ENCODE peak calls at places on chromosomes 12 and 14, in eight cellular contexts. One of them, this sample, is unnamed.

GRCh38 chr14:31950760-31951637 is 126.1 kb upstream of the ARHGAP5 start:
- DNase-seq in Calu3: peak; percentile 56
- DNase-seq in left ventricle myocardium inferior: peak; percentile 61
- DNase-seq in adrenal gland: peak; percentile 37
- DNase-seq in endothelial cell: no peak
- DNase-seq in mammary epithelial cell: peak; percentile 72
- DNase-seq in IMR-90: peak; percentile 48
- DNase-seq in cardiac fibroblast: peak; percentile 49
- DNase-seq in this sample: no peak

GRCh38 chr14:77503138-77503537 is 4.5 kb upstream of the ISM2 start:
- DNase-seq in IMR-90: no peak
- DNase-seq in left ventricle myocardium inferior: no peak
- DNase-seq in Calu3: no peak
- DNase-seq in cardiac fibroblast: no peak
- DNase-seq in adrenal gland: no peak
- DNase-seq in endothelial cell: no peak
- DNase-seq in mammary epithelial cell: no peak
- DNase-seq in this sample: no peak

GRCh38 chr12:61138381-61138759 is 1121.8 kb upstream of the USP15 start:
- DNase-seq in cardiac fibroblast: no peak
- DNase-seq in mammary epithelial cell: no peak
- DNase-seq in IMR-90: no peak
- DNase-seq in adrenal gland: no peak
- DNase-seq in endothelial cell: no peak
- DNase-seq in Calu3: no peak
- DNase-seq in left ventricle myocardium inferior: no peak
- DNase-seq in this sample: no peak

GRCh38 chr14:69652942-69653680 is 41.7 kb downstream of the SUSD6 start:
- DNase-seq in endothelial cell: no peak
- DNase-seq in left ventricle myocardium inferior: no peak
- DNase-seq in IMR-90: peak; percentile 47
- DNase-seq in Calu3: no peak
- DNase-seq in mammary epithelial cell: no peak
- DNase-seq in adrenal gland: peak; percentile 52
- DNase-seq in cardiac fibroblast: peak; percentile 50
- DNase-seq in this sample: no peak

GRCh38 chr12:45469902-45470301 is 254.0 kb downstream of the ANO6 start:
- DNase-seq in Calu3: no peak
- DNase-seq in mammary epithelial cell: no peak
- DNase-seq in IMR-90: no peak
- DNase-seq in adrenal gland: no peak
- DNase-seq in cardiac fibroblast: no peak
- DNase-seq in left ventricle myocardium inferior: no peak
- DNase-seq in endothelial cell: no peak
- DNase-seq in this sample: no peak

GRCh38 chr12:50542448-50542847 is 37.7 kb downstream of the DIP2B start:
- DNase-seq in Calu3: peak; percentile 32
- DNase-seq in endothelial cell: no peak
- DNase-seq in cardiac fibroblast: peak; percentile 58
- DNase-seq in left ventricle myocardium inferior: no peak
- DNase-seq in mammary epithelial cell: peak; percentile 99
- DNase-seq in adrenal gland: no peak
- DNase-seq in IMR-90: peak; percentile 53
- DNase-seq in this sample: no peak

GRCh38 chr14:99809376-99809775 is 16.2 kb downstream of the EML1 start:
- DNase-seq in mammary epithelial cell: no peak
- DNase-seq in left ventricle myocardium inferior: peak; percentile 74
- DNase-seq in adrenal gland: peak; percentile 77
- DNase-seq in endothelial cell: no peak
- DNase-seq in IMR-90: peak; percentile 58
- DNase-seq in cardiac fibroblast: peak; percentile 61
- DNase-seq in Calu3: no peak
- DNase-seq in this sample: peak; percentile 75

GRCh38 chr14:37196604-37197420 is 925 bp upstream of the MIPOL1 start:
- DNase-seq in mammary epithelial cell: peak; percentile 15
- DNase-seq in endothelial cell: no peak
- DNase-seq in adrenal gland: no peak
- DNase-seq in left ventricle myocardium inferior: no peak
- DNase-seq in Calu3: no peak
- DNase-seq in cardiac fibroblast: no peak
- DNase-seq in IMR-90: no peak
- DNase-seq in this sample: no peak

GRCh38 chr14:90692826-90693225 is 123.4 kb downstream of the TTC7B start:
- DNase-seq in endothelial cell: no peak
- DNase-seq in cardiac fibroblast: peak; percentile 22
- DNase-seq in mammary epithelial cell: no peak
- DNase-seq in adrenal gland: no peak
- DNase-seq in left ventricle myocardium inferior: no peak
- DNase-seq in IMR-90: peak; percentile 51
- DNase-seq in Calu3: no peak
- DNase-seq in this sample: no peak

GRCh38 chr12:122001379-122002209 is 20.1 kb upstream of the BCL7A start:
- DNase-seq in mammary epithelial cell: peak; percentile 98
- DNase-seq in endothelial cell: no peak
- DNase-seq in left ventricle myocardium inferior: no peak
- DNase-seq in IMR-90: no peak
- DNase-seq in Calu3: no peak
- DNase-seq in adrenal gland: no peak
- DNase-seq in cardiac fibroblast: no peak
- DNase-seq in this sample: no peak

GRCh38 chr12:99131761-99132199 is 486.7 kb downstream of the APAF1 start:
- DNase-seq in endothelial cell: peak; percentile 4
- DNase-seq in adrenal gland: peak; percentile 22
- DNase-seq in left ventricle myocardium inferior: peak; percentile 54
- DNase-seq in Calu3: no peak
- DNase-seq in mammary epithelial cell: no peak
- DNase-seq in IMR-90: no peak
- DNase-seq in cardiac fibroblast: no peak
- DNase-seq in this sample: no peak

GRCh38 chr12:48999371-49000131 is at the start of gene DDN:
- DNase-seq in Calu3: no peak
- DNase-seq in left ventricle myocardium inferior: no peak
- DNase-seq in mammary epithelial cell: no peak
- DNase-seq in adrenal gland: no peak
- DNase-seq in endothelial cell: no peak
- DNase-seq in cardiac fibroblast: peak; percentile 40
- DNase-seq in IMR-90: peak; percentile 52
- DNase-seq in this sample: no peak

GRCh38 chr14:20381341-20381740 is 32.0 kb downstream of the TEP1 start:
- DNase-seq in IMR-90: no peak
- DNase-seq in endothelial cell: no peak
- DNase-seq in adrenal gland: no peak
- DNase-seq in mammary epithelial cell: no peak
- DNase-seq in left ventricle myocardium inferior: no peak
- DNase-seq in Calu3: no peak
- DNase-seq in cardiac fibroblast: no peak
- DNase-seq in this sample: no peak

GRCh38 chr12:26471560-26471959 is 276.2 kb downstream of the SSPN start:
- DNase-seq in IMR-90: peak; percentile 68
- DNase-seq in left ventricle myocardium inferior: no peak
- DNase-seq in endothelial cell: no peak
- DNase-seq in cardiac fibroblast: peak; percentile 41
- DNase-seq in mammary epithelial cell: peak; percentile 13
- DNase-seq in adrenal gland: no peak
- DNase-seq in Calu3: no peak
- DNase-seq in this sample: peak; percentile 5

GRCh38 chr12:111586986-111587385 is 12.1 kb downstream of the ATXN2 start:
- DNase-seq in cardiac fibroblast: no peak
- DNase-seq in IMR-90: no peak
- DNase-seq in adrenal gland: no peak
- DNase-seq in endothelial cell: no peak
- DNase-seq in left ventricle myocardium inferior: no peak
- DNase-seq in mammary epithelial cell: no peak
- DNase-seq in Calu3: no peak
- DNase-seq in this sample: no peak

GRCh38 chr12:24708718-24709117 is 240.2 kb downstream of the BCAT1 start:
- DNase-seq in left ventricle myocardium inferior: no peak
- DNase-seq in mammary epithelial cell: no peak
- DNase-seq in IMR-90: no peak
- DNase-seq in Calu3: no peak
- DNase-seq in endothelial cell: no peak
- DNase-seq in cardiac fibroblast: no peak
- DNase-seq in adrenal gland: no peak
- DNase-seq in this sample: no peak

GRCh38 chr12:9340422-9341259 is 132.4 kb upstream of the PZP start:
- DNase-seq in adrenal gland: no peak
- DNase-seq in Calu3: no peak
- DNase-seq in endothelial cell: no peak
- DNase-seq in IMR-90: peak; percentile 92
- DNase-seq in left ventricle myocardium inferior: no peak
- DNase-seq in cardiac fibroblast: peak; percentile 40
- DNase-seq in mammary epithelial cell: peak; percentile 50
- DNase-seq in this sample: no peak

GRCh38 chr12:93537769-93538168 is 34.7 kb upstream of the SOCS2 start:
- DNase-seq in endothelial cell: no peak
- DNase-seq in adrenal gland: no peak
- DNase-seq in left ventricle myocardium inferior: no peak
- DNase-seq in cardiac fibroblast: no peak
- DNase-seq in Calu3: no peak
- DNase-seq in IMR-90: no peak
- DNase-seq in mammary epithelial cell: no peak
- DNase-seq in this sample: no peak

GRCh38 chr14:101380940-101381339 is 180.4 kb upstream of the DIO3 start:
- DNase-seq in adrenal gland: no peak
- DNase-seq in Calu3: no peak
- DNase-seq in cardiac fibroblast: no peak
- DNase-seq in endothelial cell: no peak
- DNase-seq in mammary epithelial cell: no peak
- DNase-seq in left ventricle myocardium inferior: no peak
- DNase-seq in IMR-90: no peak
- DNase-seq in this sample: no peak

GRCh38 chr12:19915392-19916192 is 452.7 kb upstream of the PDE3A start:
- DNase-seq in adrenal gland: no peak
- DNase-seq in IMR-90: peak; percentile 44
- DNase-seq in endothelial cell: peak; percentile 15
- DNase-seq in mammary epithelial cell: no peak
- DNase-seq in cardiac fibroblast: peak; percentile 81
- DNase-seq in Calu3: peak; percentile 32
- DNase-seq in left ventricle myocardium inferior: no peak
- DNase-seq in this sample: peak; percentile 14

GRCh38 chr12:130136536-130136935 is 25.7 kb upstream of the FZD10 start:
- DNase-seq in endothelial cell: no peak
- DNase-seq in Calu3: no peak
- DNase-seq in IMR-90: no peak
- DNase-seq in mammary epithelial cell: no peak
- DNase-seq in left ventricle myocardium inferior: no peak
- DNase-seq in cardiac fibroblast: no peak
- DNase-seq in adrenal gland: no peak
- DNase-seq in this sample: no peak

GRCh38 chr14:74834682-74835392 is 41.1 kb downstream of the PROX2 start:
- DNase-seq in mammary epithelial cell: no peak
- DNase-seq in Calu3: no peak
- DNase-seq in cardiac fibroblast: no peak
- DNase-seq in adrenal gland: no peak
- DNase-seq in endothelial cell: no peak
- DNase-seq in IMR-90: peak; percentile 65
- DNase-seq in left ventricle myocardium inferior: no peak
- DNase-seq in this sample: no peak

GRCh38 chr14:21868442-21869046 is 194.9 kb upstream of the OR4E1 start:
- DNase-seq in adrenal gland: peak; percentile 39
- DNase-seq in IMR-90: peak; percentile 32
- DNase-seq in endothelial cell: peak; percentile 76
- DNase-seq in cardiac fibroblast: peak; percentile 58
- DNase-seq in Calu3: peak; percentile 69
- DNase-seq in mammary epithelial cell: peak; percentile 73
- DNase-seq in left ventricle myocardium inferior: no peak
- DNase-seq in this sample: no peak

GRCh38 chr12:108563804-108564151 is 1.4 kb downstream of the ISCU start:
- DNase-seq in Calu3: no peak
- DNase-seq in left ventricle myocardium inferior: no peak
- DNase-seq in IMR-90: no peak
- DNase-seq in cardiac fibroblast: no peak
- DNase-seq in mammary epithelial cell: no peak
- DNase-seq in endothelial cell: no peak
- DNase-seq in adrenal gland: no peak
- DNase-seq in this sample: no peak
- TF ChIP-seq CTCF in Calu3: no peak
- TF ChIP-seq CTCF in left ventricle myocardium inferior: no peak
- TF ChIP-seq CTCF in IMR-90: no peak
- TF ChIP-seq CTCF in cardiac fibroblast: no peak
- TF ChIP-seq CTCF in mammary epithelial cell: no peak
- TF ChIP-seq CTCF in endothelial cell: no peak
- TF ChIP-seq CTCF in adrenal gland: no peak
- TF ChIP-seq CTCF in this sample: no peak

GRCh38 chr14:54088271-54088670 is 131.6 kb upstream of the BMP4 start:
- DNase-seq in Calu3: no peak
- DNase-seq in endothelial cell: no peak
- DNase-seq in mammary epithelial cell: no peak
- DNase-seq in left ventricle myocardium inferior: no peak
- DNase-seq in IMR-90: no peak
- DNase-seq in adrenal gland: no peak
- DNase-seq in cardiac fibroblast: no peak
- DNase-seq in this sample: no peak
- TF ChIP-seq CTCF in Calu3: no peak
- TF ChIP-seq CTCF in endothelial cell: no peak
- TF ChIP-seq CTCF in mammary epithelial cell: no peak
- TF ChIP-seq CTCF in left ventricle myocardium inferior: no peak
- TF ChIP-seq CTCF in IMR-90: no peak
- TF ChIP-seq CTCF in adrenal gland: no peak
- TF ChIP-seq CTCF in cardiac fibroblast: no peak
- TF ChIP-seq CTCF in this sample: no peak

DNA sequence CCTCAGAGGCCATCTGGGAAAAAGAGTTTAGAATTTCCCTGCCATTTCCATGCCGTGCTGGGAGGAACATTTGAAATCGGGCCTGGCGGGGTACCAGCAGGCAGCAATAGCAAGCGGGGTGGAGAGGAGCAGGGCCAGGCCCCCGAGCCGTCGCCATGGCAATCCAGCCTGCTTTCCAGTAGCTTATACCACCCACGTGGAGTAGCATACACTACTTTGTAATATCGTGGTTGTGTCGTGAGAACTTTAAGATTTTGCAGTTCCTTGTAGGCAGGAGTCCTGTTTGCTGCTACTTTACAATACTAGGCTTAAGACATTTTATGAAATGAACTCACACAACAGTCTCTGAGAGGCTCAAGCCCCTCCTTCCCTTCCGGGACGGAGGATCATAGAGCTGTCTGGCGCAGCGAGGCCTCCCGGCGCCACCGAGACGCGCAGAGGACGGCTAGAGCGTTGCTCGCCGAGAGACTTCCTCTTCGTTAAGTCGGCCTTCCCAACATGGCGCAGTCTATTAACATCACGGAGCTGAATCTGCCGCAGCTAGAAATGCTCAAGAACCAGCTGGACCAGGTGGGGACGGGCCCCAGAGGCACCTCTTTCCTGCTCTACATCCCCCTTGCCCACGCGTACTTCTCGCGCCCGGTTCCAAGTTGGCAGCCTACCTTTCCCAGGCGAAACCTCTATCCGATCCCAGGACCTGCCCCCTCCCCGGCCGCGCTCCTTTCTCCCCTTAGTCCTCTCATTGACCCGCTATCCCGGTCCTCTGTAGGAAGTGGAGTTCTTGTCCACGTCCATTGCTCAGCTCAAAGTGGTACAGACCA is at the start of gene PFDN5:
- DNase-seq in IMR-90: peak; percentile 92
- DNase-seq in endothelial cell: peak; percentile 82
- DNase-seq in mammary epithelial cell: peak; percentile 83
- DNase-seq in Calu3: peak; percentile 84
- DNase-seq in left ventricle myocardium inferior: peak; percentile 88
- DNase-seq in cardiac fibroblast: peak; percentile 95
- DNase-seq in adrenal gland: peak; percentile 90
- DNase-seq in this sample: peak; percentile 78
- TF ChIP-seq CTCF in IMR-90: no peak
- TF ChIP-seq CTCF in endothelial cell: no peak
- TF ChIP-seq CTCF in mammary epithelial cell: no peak
- TF ChIP-seq CTCF in Calu3: no peak
- TF ChIP-seq CTCF in left ventricle myocardium inferior: peak; percentile 48
- TF ChIP-seq CTCF in cardiac fibroblast: peak; percentile 39
- TF ChIP-seq CTCF in adrenal gland: peak; percentile 33
- TF ChIP-seq CTCF in this sample: no peak

GRCh38 chr14:57725399-57726077 is 140.4 kb downstream of the SLC35F4 start:
- DNase-seq in cardiac fibroblast: peak; percentile 88
- DNase-seq in Calu3: peak; percentile 34
- DNase-seq in IMR-90: no peak
- DNase-seq in mammary epithelial cell: peak; percentile 82
- DNase-seq in endothelial cell: no peak
- DNase-seq in left ventricle myocardium inferior: no peak
- DNase-seq in adrenal gland: no peak
- DNase-seq in this sample: no peak
- TF ChIP-seq CTCF in cardiac fibroblast: no peak
- TF ChIP-seq CTCF in Calu3: no peak
- TF ChIP-seq CTCF in IMR-90: no peak
- TF ChIP-seq CTCF in mammary epithelial cell: no peak
- TF ChIP-seq CTCF in endothelial cell: no peak
- TF ChIP-seq CTCF in left ventricle myocardium inferior: no peak
- TF ChIP-seq CTCF in adrenal gland: no peak
- TF ChIP-seq CTCF in this sample: no peak

This sample was measured in AG09319.